ENCODE peak calls at places on chromosome 1, in seven cellular contexts. M is NCI-H460; K is effector CD4-positive, alpha-beta T cell; N is AG08396; D is HT-29; W is fibroblast of lung; H is foreskin fibroblast. P is an unnamed sample.

GRCh38 chr1:160625725-160626498 is 20.9 kb downstream of the SLAMF1 start:
- DNase-seq in W (no peak), K (peak; percentile 38), D (no peak), H (no peak), N (no peak), M (no peak), P (peak; percentile 32)

GRCh38 chr1:219812491-219813221 is 115.7 kb downstream of the SLC30A10 start:
- DNase-seq in H (peak; percentile 50), D (peak; percentile 83), M (peak; percentile 72), N (peak; percentile 62), W (peak; percentile 80), K (no peak), P (no peak)

GRCh38 chr1:234176000-234176399 is 197.3 kb upstream of the COA6 start:
- DNase-seq in D (no peak), W (no peak), H (no peak), M (no peak), N (no peak), K (no peak), P (no peak)

GRCh38 chr1:18452550-18452949 is 28.2 kb upstream of the KLHDC7A start:
- DNase-seq in H (no peak), N (no peak), D (peak; percentile 43), K (no peak), M (no peak), W (no peak), P (no peak)

GRCh38 chr1:19772053-19772452 is 27.7 kb downstream of the TMCO4 start:
- DNase-seq in K (no peak), M (no peak), W (no peak), H (no peak), N (no peak), D (no peak), P (no peak)

GRCh38 chr1:155940531-155940992 is 876 bp upstream of the RXFP4 start:
- DNase-seq in W (peak; percentile 45), N (peak; percentile 33), D (peak; percentile 88), K (no peak), M (peak; percentile 91), H (peak; percentile 72), P (no peak)

GRCh38 chr1:216778763-216779162 is 55.5 kb upstream of the ESRRG start:
- DNase-seq in K (no peak), M (no peak), D (no peak), N (no peak), H (no peak), W (no peak), P (no peak)

GRCh38 chr1:207030522-207031009 is 2.0 kb downstream of the C1orf116 start:
- DNase-seq in H (no peak), K (no peak), D (peak; percentile 70), W (no peak), N (no peak), M (no peak), P (no peak)

GRCh38 chr1:102190429-102190828 is 193.7 kb upstream of the OLFM3 start:
- DNase-seq in H (no peak), W (no peak), N (no peak), M (no peak), K (no peak), D (no peak), P (no peak)

GRCh38 chr1:66168467-66168887 is 365.5 kb upstream of the SGIP1 start:
- DNase-seq in K (no peak), M (no peak), N (peak; percentile 19), D (no peak), H (peak; percentile 5), W (peak; percentile 91), P (no peak)